ENCODE peak calls at places on chromosome 1, in eight cellular contexts. J is choroid plexus epithelial cell, S is NCI-H1694, P is NCI-H2171, N is T-helper 1 cell, U is anterior cingulate cortex, H is EL, X is astrocyte of the hippocampus. K is an unnamed sample.

GRCh38 chr1:203148127-203148526 is 20.6 kb downstream of the ADORA1 start:
- DNase-seq in J (no peak), S (peak), P (no peak), N (no peak), U (no peak), H (no peak), X (no peak), K (no peak)

GRCh38 chr1:180188103-180188506 is 33.4 kb downstream of the QSOX1 start:
- DNase-seq in J (peak), S (peak), P (peak), N (no peak), U (no peak), H (peak), X (peak), K (peak)

GRCh38 chr1:40709802-40710278 is 18.3 kb downstream of the NFYC start:
- DNase-seq in J (no peak), S (no peak), P (no peak), N (no peak), U (no peak), H (no peak), X (no peak), K (no peak)

GRCh38 chr1:168623003-168623828 is 46.8 kb downstream of the XCL1 start:
- DNase-seq in J (peak), S (no peak), P (no peak), N (no peak), U (no peak), H (peak), X (peak), K (no peak)

GRCh38 chr1:63323866-63324778 is 1.8 kb downstream of the FOXD3 start:
- DNase-seq in J (no peak), S (no peak), P (peak), N (no peak), U (no peak), H (no peak), X (no peak), K (no peak)

GRCh38 chr1:225770586-225771248 is 6.9 kb upstream of the SRP9 start:
- DNase-seq in J (no peak), S (no peak), P (no peak), N (no peak), U (no peak), H (no peak), X (no peak), K (no peak)

GRCh38 chr1:33237579-33237978 is 18.7 kb upstream of the ZNF362 start:
- DNase-seq in J (no peak), S (no peak), P (no peak), N (no peak), U (no peak), H (peak), X (no peak), K (no peak)

GRCh38 chr1:43977376-43978263 is 1.4 kb upstream of the B4GALT2 start:
- DNase-seq in J (no peak), S (no peak), P (no peak), N (no peak), U (no peak), H (no peak), X (no peak), K (no peak)

GRCh38 chr1:86542626-86543025 is 4.3 kb upstream of the CLCA4 start:
- DNase-seq in J (no peak), S (no peak), P (no peak), N (no peak), U (no peak), H (peak), X (peak), K (no peak)

GRCh38 chr1:202046748-202047708 is 36.6 kb downstream of the ELF3 start:
- DNase-seq in J (no peak), S (no peak), P (no peak), N (no peak), U (no peak), H (peak), X (no peak), K (no peak)

GRCh38 chr1:119742193-119742592 is 26.5 kb downstream of the HMGCS2 start:
- DNase-seq in J (no peak), S (no peak), P (no peak), N (no peak), U (no peak), H (peak), X (peak), K (peak)

GRCh38 chr1:155078496-155079209 is at the start of gene EFNA3:
- DNase-seq in J (peak), S (peak), P (peak), N (peak), U (peak), H (peak), X (peak), K (no peak)

GRCh38 chr1:30515746-30516504 is 207.5 kb downstream of the MATN1 start:
- DNase-seq in J (no peak), S (no peak), P (no peak), N (no peak), U (no peak), H (no peak), X (no peak), K (no peak)

GRCh38 chr1:3313579-3313955 is 140.9 kb upstream of the ARHGEF16 start:
- DNase-seq in J (peak), S (no peak), P (no peak), N (no peak), U (peak), H (peak), X (peak), K (peak)

GRCh38 chr1:223654083-223654482 is 11.4 kb downstream of the CAPN8 start:
- DNase-seq in J (no peak), S (no peak), P (no peak), N (no peak), U (no peak), H (no peak), X (no peak), K (no peak)